ENCODE peak calls at places on chromosomes 3 and 15, in four cellular contexts. Q is mammary epithelial cell, F is RWPE2, L is body of pancreas. E is an unnamed sample. For H3K27me3, the result is how much of the 10 kb centered on the place peaks cover.

GRCh38 chr15:70486451-70487379 is 276.6 kb downstream of the UACA start:
- DNase-seq in Q (peak), F (no peak), L (peak), E (no peak)

GRCh38 chr3:158471639-158472294 is 99.2 kb upstream of the MLF1 start:
- DNase-seq in Q (no peak), F (no peak), L (no peak), E (no peak)

GRCh38 chr3:119726909-119727308 is 24.1 kb downstream of the CFAP91 start:
- DNase-seq in Q (no peak), F (no peak), L (no peak), E (no peak)

GRCh38 chr15:80849308-80849707 is 70.1 kb downstream of the CEMIP start:
- DNase-seq in Q (peak), F (peak), L (peak), E (no peak)

GRCh38 chr3:177615015-177615414 is 417.7 kb upstream of the TBL1XR1 start:
- DNase-seq in Q (peak), F (peak), L (peak), E (no peak)

GRCh38 chr3:72143322-72143721 is 358.4 kb upstream of the PROK2 start:
- DNase-seq in Q (peak), F (no peak), L (no peak), E (no peak)

GRCh38 chr3:42635111-42635510 is 18.4 kb upstream of the ZBTB47 start:
- DNase-seq in Q (peak), F (no peak), L (no peak), E (no peak)

GRCh38 chr15:70437882-70438331 is 325.5 kb downstream of the UACA start:
- DNase-seq in Q (peak), F (peak), L (no peak), E (no peak)

GRCh38 chr15:99502182-99502581 is 63.6 kb upstream of the MEF2A start:
- DNase-seq in Q (no peak), F (no peak), L (no peak), E (no peak)

GRCh38 chr15:29324746-29325145 is 55.1 kb upstream of the NSMCE3 start:
- DNase-seq in Q (no peak), F (no peak), L (no peak), E (no peak)

GRCh38 chr3:45608885-45609284 is 14.3 kb downstream of the LIMD1 start:
- DNase-seq in Q (no peak), F (no peak), L (peak), E (no peak)

GRCh38 chr3:24299801-24300626 is 194.6 kb downstream of the THRB start:
- DNase-seq in Q (peak), F (peak), L (no peak), E (no peak)

GRCh38 chr3:177776656-177777055 is 579.4 kb upstream of the TBL1XR1 start:
- DNase-seq in Q (peak), F (peak), L (peak), E (no peak)

GRCh38 chr3:157856078-157856939 is 249.9 kb downstream of the SHOX2 start:
- DNase-seq in Q (peak), F (no peak), L (peak), E (no peak)

GRCh38 chr3:27485853-27486252 is 1.7 kb upstream of the SLC4A7 start:
- DNase-seq in Q (no peak), F (no peak), L (no peak), E (no peak)

GRCh38 chr15:56940388-56940787 is 21.9 kb downstream of the TCF12 start:
- DNase-seq in Q (no peak), F (no peak), L (no peak), E (no peak)

GRCh38 chr15:74134387-74135027 is 4.1 kb downstream of the ISLR2 start:
- DNase-seq in Q (no peak), F (peak), L (peak), E (no peak)
- H3K27me3 ChIP-seq in Q (half or more), F (half or more), L (under half), E (under half)

DNA sequence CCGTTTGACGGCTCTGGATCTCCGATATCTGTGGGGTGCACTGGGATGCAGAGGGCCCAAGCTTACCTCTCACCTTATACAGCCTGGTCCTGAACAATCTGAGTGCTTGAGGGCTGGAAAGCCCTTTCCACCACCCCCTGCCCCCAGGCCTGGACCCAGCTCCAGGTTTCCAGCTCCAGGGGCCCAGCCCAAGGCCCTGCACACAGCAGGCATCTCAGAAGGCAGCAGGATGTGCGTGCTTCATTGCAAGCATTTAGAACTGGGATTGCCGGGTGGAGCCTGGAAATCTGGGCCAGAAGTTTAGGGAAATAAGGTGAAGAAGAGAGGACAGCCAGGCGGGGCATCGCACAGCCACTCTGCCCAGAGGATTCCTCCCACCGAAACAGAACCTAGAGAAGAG is 25.6 kb downstream of the CCDC33 start:
- DNase-seq in Q (no peak), F (no peak), L (no peak), E (no peak)
- H3K27me3 ChIP-seq in Q (under half), F (under half), L (under half), E (under half)

DNA sequence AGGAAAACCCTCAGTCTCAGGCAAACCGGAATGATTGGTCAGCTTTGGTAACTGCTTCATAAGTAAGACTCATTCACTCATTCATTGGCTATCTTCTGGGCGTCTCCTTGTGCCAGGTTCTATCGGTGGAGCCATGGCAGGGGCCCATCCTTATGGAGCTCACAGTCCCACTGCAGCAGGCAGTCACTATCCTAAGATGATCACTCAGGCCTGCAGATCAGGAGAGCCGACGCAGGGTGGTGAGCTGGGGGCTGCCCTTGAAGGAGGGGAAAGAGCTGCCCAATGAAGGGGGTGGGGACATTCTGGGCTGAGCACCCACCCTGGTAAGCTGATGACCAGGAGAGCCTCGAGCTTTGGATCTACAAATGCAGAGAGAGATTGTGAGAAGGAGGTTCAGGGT is 20.5 kb upstream of the FGD5 start:
- DNase-seq in Q (no peak), F (no peak), L (no peak), E (no peak)
- H3K27me3 ChIP-seq in Q (under half), F (under half), L (under half), E (under half)

GRCh38 chr15:66107070-66107469 is 146.5 kb downstream of the MEGF11 start:
- DNase-seq in Q (no peak), F (peak), L (no peak), E (no peak)
- H3K27me3 ChIP-seq in Q (under half), F (under half), L (under half), E (under half)

GRCh38 chr3:184229424-184230080 is at the start of gene VWA5B2:
- DNase-seq in Q (peak), F (peak), L (peak), E (peak)

GRCh38 chr3:184230603-184231528 is 1.5 kb downstream of the VWA5B2 start:
- DNase-seq in Q (peak), F (peak), L (peak), E (no peak)

GRCh38 chr3:184230081-184230602 is 757 bp downstream of the VWA5B2 start:
- DNase-seq in Q (no peak), F (no peak), L (peak), E (no peak)

GRCh38 chr3:184228376-184229137 is 828 bp upstream of the VWA5B2 start:
- DNase-seq in Q (no peak), F (no peak), L (no peak), E (no peak)

GRCh38 chr3:184227481-184227935 is 1.9 kb upstream of the VWA5B2 start:
- DNase-seq in Q (no peak), F (no peak), L (peak), E (peak)
- H3K27me3 ChIP-seq in Q (under half), F (under half), L (under half), E (under half)